ENCODE peak calls at places on chromosomes 6 and 20, in five cellular contexts. E, D, N, S and C are unnamed samples.

GRCh38 chr6:10202111-10202510 is 212.8 kb downstream of the TFAP2A start:
- DNase-seq in D (no peak), E (no peak), S (peak), N (no peak), C (no peak)

GRCh38 chr6:7991992-7992815 is 72.0 kb downstream of the BLOC1S5 start:
- DNase-seq in N (peak), E (peak), S (peak), D (no peak), C (no peak)

GRCh38 chr6:34912715-34913464 is 23.8 kb downstream of the ANKS1A start:
- DNase-seq in N (peak), E (peak), D (no peak), S (no peak), C (no peak)

GRCh38 chr6:57256541-57256940 is 34.4 kb upstream of the RAB23 start:
- DNase-seq in E (peak), D (no peak), N (peak), S (no peak), C (no peak)

GRCh38 chr6:154450498-154450897 is 60.0 kb downstream of the CNKSR3 start:
- DNase-seq in S (no peak), E (no peak), N (no peak), D (no peak), C (no peak)

GRCh38 chr20:25987073-25987927 is 290.6 kb upstream of the ZNF337 start:
- DNase-seq in S (peak), N (no peak), E (peak), D (no peak), C (peak)

GRCh38 chr6:139337830-139338229 is 36.6 kb downstream of the CITED2 start:
- DNase-seq in N (no peak), E (no peak), S (no peak), D (no peak), C (no peak)

GRCh38 chr20:37366749-37367148 is 20.8 kb downstream of the SRC start:
- DNase-seq in N (no peak), E (no peak), D (no peak), S (no peak), C (no peak)

GRCh38 chr6:159790947-159791598 is 806 bp downstream of the MRPL18 start:
- DNase-seq in N (peak), D (no peak), S (peak), E (no peak), C (no peak)

GRCh38 chr20:21100590-21101452 is 5.3 kb downstream of the LINC00237 start:
- DNase-seq in D (peak), N (peak), E (peak), S (peak), C (peak)

GRCh38 chr6:35282472-35282871 is 15.1 kb upstream of the DEF6 start:
- DNase-seq in D (no peak), E (no peak), S (no peak), N (no peak), C (no peak)

GRCh38 chr6:152746172-152746553 is 4.4 kb upstream of the VIP start:
- DNase-seq in N (peak), E (peak), S (peak), D (no peak), C (no peak)

GRCh38 chr6:106547053-106547414 is 82.3 kb downstream of the RTN4IP1 start:
- DNase-seq in S (peak), E (no peak), D (no peak), N (no peak), C (no peak)

GRCh38 chr6:116008470-116009229 is 52.0 kb downstream of the FRK start:
- DNase-seq in E (peak), S (no peak), N (peak), D (no peak), C (no peak)

GRCh38 chr6:146968041-146968760 is 236.0 kb upstream of the STXBP5 start:
- DNase-seq in S (peak), D (no peak), E (peak), N (peak), C (no peak)

GRCh38 chr6:146974346-146974745 is 229.9 kb upstream of the STXBP5 start:
- DNase-seq in E (no peak), D (no peak), S (no peak), N (no peak), C (no peak)

GRCh38 chr6:146975093-146975492 is 229.1 kb upstream of the STXBP5 start:
- DNase-seq in E (no peak), D (no peak), N (no peak), S (no peak), C (no peak)

GRCh38 chr6:146972526-146972925 is 231.7 kb upstream of the STXBP5 start:
- DNase-seq in E (peak), D (no peak), S (no peak), N (no peak), C (no peak)
- H4K91ac ChIP-seq in E (no peak), D (no peak), S (no peak), N (no peak), C (no peak)

GRCh38 chr6:15416932-15417509 is 171.2 kb downstream of the JARID2 start:
- DNase-seq in S (no peak), D (no peak), E (no peak), N (no peak), C (no peak)
- H4K91ac ChIP-seq in S (no peak), D (no peak), E (no peak), N (no peak), C (no peak)

GRCh38 chr6:84278311-84278710 is 50.9 kb upstream of the CEP162 start:
- DNase-seq in N (no peak), D (no peak), S (no peak), E (no peak), C (no peak)

GRCh38 chr6:84280030-84280429 is 52.6 kb upstream of the CEP162 start:
- DNase-seq in N (peak), S (peak), E (peak), D (no peak), C (no peak)

GRCh38 chr6:84284428-84285033 is 57.1 kb upstream of the CEP162 start:
- DNase-seq in N (peak), S (no peak), D (no peak), E (peak), C (peak)

GRCh38 chr6:84280639-84281038 is 53.2 kb upstream of the CEP162 start:
- DNase-seq in S (no peak), E (no peak), N (no peak), D (no peak), C (no peak)

DNA sequence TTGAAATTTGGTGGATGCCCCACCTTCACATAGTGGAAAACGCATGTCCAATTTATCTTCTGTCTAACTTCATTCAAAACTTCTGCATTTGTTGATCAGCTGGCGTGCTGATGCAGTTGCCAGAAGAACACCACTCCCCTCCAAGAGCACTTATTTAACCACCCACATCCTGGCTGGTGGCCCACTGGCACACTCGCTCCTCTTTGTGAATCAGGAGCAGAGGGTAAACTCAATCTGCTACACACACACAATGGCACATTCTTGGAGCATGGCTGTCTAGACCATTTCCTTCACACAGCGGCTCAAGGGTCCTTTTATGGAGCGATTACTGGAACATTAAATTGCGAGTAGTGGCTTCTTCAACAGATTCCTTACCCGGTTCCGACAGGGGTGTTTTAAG is 55.1 kb upstream of the CEP162 start:
- DNase-seq in N (no peak), S (no peak), E (peak), D (no peak), C (no peak)
- H4K91ac ChIP-seq in N (no peak), S (no peak), E (no peak), D (no peak), C (no peak)

GRCh38 chr6:17712573-17712972 is 5.8 kb upstream of the NUP153 start:
- DNase-seq in E (peak), N (peak), S (no peak), D (no peak), C (no peak)

GRCh38 chr6:17710331-17710730 is 3.6 kb upstream of the NUP153 start:
- DNase-seq in S (peak), N (peak), D (no peak), E (peak), C (no peak)

GRCh38 chr6:17719323-17720041 is 12.8 kb upstream of the NUP153 start:
- DNase-seq in S (peak), D (no peak), E (no peak), N (no peak), C (no peak)

GRCh38 chr6:17714177-17714576 is 7.5 kb upstream of the NUP153 start:
- DNase-seq in N (peak), E (peak), D (no peak), S (no peak), C (no peak)

GRCh38 chr6:17714879-17715860 is 8.4 kb upstream of the NUP153 start:
- DNase-seq in S (peak), D (no peak), N (peak), E (peak), C (no peak)
- H4K91ac ChIP-seq in S (no peak), D (no peak), N (peak), E (peak), C (no peak)

DNA sequence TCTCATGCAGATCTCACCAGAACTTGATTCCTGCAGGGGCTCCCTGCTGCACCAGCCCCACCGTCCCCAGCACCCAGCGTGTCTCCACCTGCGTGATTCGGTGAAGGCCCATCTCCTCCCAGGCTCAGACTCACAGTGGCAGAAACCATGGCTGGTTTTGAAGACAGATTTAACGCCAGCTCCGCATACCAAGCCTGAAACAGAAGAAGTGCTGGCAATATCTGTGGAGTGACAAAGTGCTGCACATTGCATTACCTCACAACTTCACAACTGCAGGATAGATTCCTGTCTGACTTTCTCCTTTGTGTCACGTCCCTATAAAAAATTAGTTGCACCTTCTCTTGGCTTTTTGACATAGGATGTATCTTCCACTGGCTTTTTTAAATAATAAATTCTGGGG is 120.7 kb downstream of the TTLL2 start:
- DNase-seq in N (no peak), S (peak), E (no peak), D (no peak), C (no peak)
- H4K91ac ChIP-seq in N (peak), S (no peak), E (no peak), D (peak), C (no peak)

GRCh38 chr20:63319164-63320040 is 26.4 kb downstream of the COL20A1 start:
- DNase-seq in E (no peak), S (no peak), N (no peak), D (no peak), C (no peak)

GRCh38 chr20:63318391-63319163 is 25.6 kb downstream of the COL20A1 start:
- DNase-seq in N (no peak), D (no peak), E (no peak), S (no peak), C (no peak)

GRCh38 chr20:63321148-63321831 is 28.3 kb downstream of the COL20A1 start:
- DNase-seq in D (no peak), S (peak), E (peak), N (no peak), C (no peak)

GRCh38 chr20:63320616-63321147 is 27.7 kb downstream of the COL20A1 start:
- DNase-seq in D (no peak), N (no peak), E (no peak), S (no peak), C (no peak)

GRCh38 chr20:63320041-63320511 is 27.1 kb downstream of the COL20A1 start:
- DNase-seq in N (no peak), E (no peak), S (no peak), D (no peak), C (no peak)
- H4K91ac ChIP-seq in N (no peak), E (no peak), S (no peak), D (no peak), C (no peak)

GRCh38 chr20:61414455-61414991 is 162.5 kb downstream of the CDH4 start:
- DNase-seq in S (no peak), N (no peak), D (no peak), E (no peak), C (no peak)

GRCh38 chr20:61407561-61407960 is 155.5 kb downstream of the CDH4 start:
- DNase-seq in D (no peak), S (no peak), N (no peak), E (no peak), C (no peak)

GRCh38 chr20:61408951-61409740 is 157.1 kb downstream of the CDH4 start:
- DNase-seq in E (no peak), D (no peak), N (no peak), S (no peak), C (no peak)

GRCh38 chr20:61413752-61414151 is 161.7 kb downstream of the CDH4 start:
- DNase-seq in D (no peak), E (no peak), S (no peak), N (no peak), C (no peak)

GRCh38 chr20:61411743-61412142 is 159.7 kb downstream of the CDH4 start:
- DNase-seq in S (no peak), E (no peak), D (no peak), N (no peak), C (no peak)
- H4K91ac ChIP-seq in S (no peak), E (no peak), D (no peak), N (no peak), C (no peak)

GRCh38 chr20:19654906-19655305 is 103.2 kb upstream of the RIN2 start:
- DNase-seq in D (no peak), S (no peak), N (no peak), E (no peak), C (no peak)
- H4K91ac ChIP-seq in D (no peak), S (no peak), N (no peak), E (no peak), C (no peak)

DNA sequence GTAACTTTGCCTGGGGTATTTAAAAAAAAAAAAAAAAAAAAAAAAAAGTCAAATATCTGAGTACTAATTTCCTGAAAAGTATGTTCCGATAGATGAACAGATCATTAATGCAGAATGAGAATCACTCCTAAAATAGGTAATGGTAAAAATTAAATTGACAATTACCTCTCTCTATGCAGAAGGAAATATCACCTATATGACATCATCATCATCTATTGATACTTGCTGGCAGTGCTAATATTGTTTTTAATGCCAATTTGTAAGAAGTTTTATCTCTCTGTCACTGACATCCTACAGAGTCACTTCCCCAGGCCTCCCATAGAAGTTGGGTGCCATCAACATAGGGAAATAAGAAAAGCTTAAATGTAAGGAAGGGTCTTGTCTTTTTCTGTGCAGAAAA is 29.9 kb downstream of the ADNP start:
- DNase-seq in N (no peak), S (no peak), E (no peak), D (no peak), C (no peak)
- H4K91ac ChIP-seq in N (no peak), S (no peak), E (no peak), D (no peak), C (no peak)